ENCODE peak calls at places on chromosomes 6 and 20, in seven cellular contexts. A is WERI-Rb-1, K is lung, I is fibroblast of lung, W is DND-41, R is A673, S is foreskin keratinocyte. E is an unnamed sample.

GRCh38 chr6:5305968-5306626 is 44.8 kb downstream of the FARS2 start:
- DNase-seq in A (no peak), K (no peak), I (no peak), W (no peak), R (peak; percentile 57), S (no peak), E (no peak)

GRCh38 chr20:2022163-2022562 is 28.3 kb upstream of the PDYN start:
- DNase-seq in A (no peak), K (no peak), I (no peak), W (no peak), R (no peak), S (peak; percentile 37), E (peak; percentile 32)

GRCh38 chr6:25749837-25750236 is 4.7 kb upstream of the SLC17A4 start:
- DNase-seq in A (no peak), K (no peak), I (no peak), W (no peak), R (no peak), S (no peak), E (no peak)

GRCh38 chr20:36575066-36575743 is 1.8 kb downstream of the TGIF2 start:
- DNase-seq in A (no peak), K (peak; percentile 36), I (peak; percentile 45), W (peak; percentile 34), R (peak; percentile 86), S (peak; percentile 39), E (peak; percentile 66)

GRCh38 chr20:42123981-42124473 is 505.9 kb upstream of the CHD6 start:
- DNase-seq in A (no peak), K (no peak), I (no peak), W (no peak), R (no peak), S (no peak), E (no peak)

GRCh38 chr6:168213121-168213524 is 106.5 kb downstream of the DACT2 start:
- DNase-seq in A (no peak), K (no peak), I (no peak), W (no peak), R (no peak), S (no peak), E (no peak)

GRCh38 chr6:157898169-157898568 is 75.1 kb downstream of the SNX9 start:
- DNase-seq in A (peak; percentile 17), K (no peak), I (no peak), W (no peak), R (no peak), S (no peak), E (no peak)

GRCh38 chr6:147142684-147143245 is 61.5 kb upstream of the STXBP5 start:
- DNase-seq in A (no peak), K (no peak), I (no peak), W (no peak), R (no peak), S (no peak), E (no peak)

GRCh38 chr6:142605922-142606321 is 304.1 kb downstream of the ADGRG6 start:
- DNase-seq in A (no peak), K (no peak), I (peak; percentile 68), W (no peak), R (no peak), S (peak; percentile 79), E (peak; percentile 17)

GRCh38 chr20:23541330-23541729 is 27.0 kb downstream of the CST9L start:
- DNase-seq in A (peak; percentile 14), K (no peak), I (no peak), W (no peak), R (no peak), S (peak; percentile 44), E (peak; percentile 83)

GRCh38 chr20:20363449-20364015 is 4.4 kb upstream of the INSM1 start:
- DNase-seq in A (no peak), K (no peak), I (no peak), W (no peak), R (no peak), S (no peak), E (no peak)

GRCh38 chr6:17927705-17928104 is 59.7 kb downstream of the KIF13A start:
- DNase-seq in A (no peak), K (no peak), I (no peak), W (no peak), R (no peak), S (no peak), E (no peak)

GRCh38 chr6:397604-398003 is 6.1 kb downstream of the IRF4 start:
- DNase-seq in A (no peak), K (no peak), I (no peak), W (no peak), R (no peak), S (no peak), E (no peak)

GRCh38 chr6:17705778-17706579 is 746 bp downstream of the NUP153 start:
- DNase-seq in A (peak; percentile 76), K (peak; percentile 48), I (peak; percentile 42), W (peak; percentile 87), R (peak; percentile 82), S (peak; percentile 72), E (peak; percentile 65)

GRCh38 chr20:4951299-4951698 is 50.0 kb downstream of the SLC23A2 start:
- DNase-seq in A (no peak), K (no peak), I (peak; percentile 83), W (no peak), R (peak; percentile 33), S (peak; percentile 95), E (peak; percentile 87)

GRCh38 chr6:98579089-98579488 is 255.3 kb upstream of the POU3F2 start:
- DNase-seq in A (no peak), K (no peak), I (no peak), W (no peak), R (no peak), S (peak; percentile 51), E (no peak)

GRCh38 chr20:32582659-32583580 is 2.2 kb downstream of the NOL4L start:
- DNase-seq in A (peak; percentile 75), K (no peak), I (no peak), W (peak; percentile 39), R (no peak), S (no peak), E (no peak)

GRCh38 chr6:107560657-107561056 is 70.7 kb downstream of the SOBP start:
- DNase-seq in A (no peak), K (no peak), I (peak; percentile 27), W (no peak), R (no peak), S (no peak), E (no peak)

GRCh38 chr6:37630281-37630799 is 67.3 kb downstream of the MDGA1 start:
- DNase-seq in A (no peak), K (no peak), I (peak; percentile 93), W (no peak), R (no peak), S (peak; percentile 99), E (peak; percentile 95)

GRCh38 chr6:136095961-136096360 is 154.2 kb downstream of the MTFR2 start:
- DNase-seq in A (no peak), K (peak; percentile 52), I (no peak), W (no peak), R (no peak), S (no peak), E (no peak)

GRCh38 chr20:16290358-16290757 is 282.9 kb downstream of the KIF16B start:
- DNase-seq in A (no peak), K (no peak), I (no peak), W (no peak), R (no peak), S (no peak), E (no peak)

GRCh38 chr20:57124800-57125399 is 141.5 kb downstream of the BMP7 start:
- DNase-seq in A (no peak), K (no peak), I (no peak), W (no peak), R (no peak), S (no peak), E (no peak)

GRCh38 chr6:147547369-147547902 is 38.9 kb downstream of the SAMD5 start:
- DNase-seq in A (peak; percentile 28), K (no peak), I (no peak), W (no peak), R (no peak), S (no peak), E (no peak)

GRCh38 chr6:121356575-121356974 is 22.3 kb upstream of the TBC1D32 start:
- DNase-seq in A (no peak), K (no peak), I (no peak), W (no peak), R (no peak), S (no peak), E (no peak)

GRCh38 chr20:32845786-32846185 is 12.9 kb upstream of the EFCAB8 start:
- DNase-seq in A (no peak), K (no peak), I (no peak), W (no peak), R (no peak), S (peak; percentile 76), E (no peak)

GRCh38 chr6:6251555-6252280 is 68.7 kb downstream of the F13A1 start:
- DNase-seq in A (no peak), K (no peak), I (no peak), W (no peak), R (no peak), S (no peak), E (no peak)

GRCh38 chr20:44717986-44718385 is 2.8 kb downstream of the CCN5 start:
- DNase-seq in A (peak; percentile 83), K (no peak), I (no peak), W (no peak), R (no peak), S (no peak), E (no peak)
- TF ChIP-seq CTCF in A (peak; percentile 74), K (no peak), I (peak; percentile 44), W (peak; percentile 4), R (peak; percentile 15), S (peak; percentile 25), E (no peak)

GRCh38 chr20:43959079-43959919 is 44.6 kb downstream of the TOX2 start:
- DNase-seq in A (no peak), K (no peak), I (peak; percentile 57), W (peak; percentile 63), R (no peak), S (peak; percentile 29), E (no peak)
- H3K27ac ChIP-seq in A (no peak overlapping the region), K (no peak overlapping the region), I (no peak overlapping the region), W (peak overlapping the region; percentile 56), R (peak overlapping the region; percentile 22), S (no peak overlapping the region), E (no peak overlapping the region)

GRCh38 chr6:145704153-145704781 is 31.1 kb downstream of the EPM2A start:
- DNase-seq in A (no peak), K (no peak), I (peak; percentile 56), W (no peak), R (peak; percentile 54), S (no peak), E (peak; percentile 8)
- TF ChIP-seq CTCF in A (no peak), K (no peak), I (no peak), W (peak; percentile 39), R (peak; percentile 69), S (peak; percentile 73), E (peak; percentile 69)

GRCh38 chr6:138334000-138334399 is 43.7 kb upstream of the SMIM28 start:
- DNase-seq in A (no peak), K (no peak), I (no peak), W (no peak), R (no peak), S (no peak), E (no peak)
- H3K27ac ChIP-seq in A (no peak overlapping the region), K (no peak overlapping the region), I (no peak overlapping the region), W (no peak overlapping the region), R (no peak overlapping the region), S (no peak overlapping the region), E (no peak overlapping the region)

GRCh38 chr6:33204165-33204414 is 365 bp upstream of the HSD17B8 start:
- DNase-seq in A (no peak), K (no peak), I (no peak), W (no peak), R (no peak), S (no peak), E (no peak)
- TF ChIP-seq CTCF in A (no peak), K (no peak), I (no peak), W (no peak), R (no peak), S (no peak), E (no peak)